ENCODE peak calls at places on chromosomes 4 and X, in six cellular contexts. M is tibial artery, W is IMR-90, A is neural progenitor cell, C is mammary epithelial cell, N is astrocyte. J is an unnamed sample.
A peak's percentile ranks its signal among the peaks of the same experiment; 100 is the strongest.

GRCh38 chrX:133640161-133641015 is 225.1 kb upstream of the GPC4 start:
- DNase-seq in M (no peak), W (no peak), A (peak; percentile 22), C (no peak), N (peak; percentile 50), J (no peak)

GRCh38 chrX:121011254-121011653 is 25.7 kb upstream of the CT47A1 start:
- DNase-seq in M (no peak), W (no peak), A (no peak), C (no peak), N (no peak), J (no peak)

GRCh38 chr4:81799371-81799770 is 327.7 kb upstream of the RASGEF1B start:
- DNase-seq in M (no peak), W (no peak), A (no peak), C (peak; percentile 26), N (no peak), J (no peak)

GRCh38 chrX:23908219-23909003 is 605 bp downstream of the CXorf58 start:
- DNase-seq in M (no peak), W (no peak), A (no peak), C (no peak), N (no peak), J (no peak)

GRCh38 chr4:107034091-107034698 is 1.9 kb downstream of the DKK2 start:
- DNase-seq in M (peak; percentile 31), W (no peak), A (peak; percentile 84), C (no peak), N (peak; percentile 25), J (no peak)

GRCh38 chrX:154051210-154051810 is 31.6 kb upstream of the IRAK1 start:
- DNase-seq in M (peak; percentile 79), W (peak; percentile 59), A (peak; percentile 66), C (peak; percentile 35), N (no peak), J (peak; percentile 20)

GRCh38 chr4:41142946-41143720 is 71.2 kb downstream of the APBB2 start:
- DNase-seq in M (peak; percentile 79), W (peak; percentile 92), A (no peak), C (peak; percentile 75), N (peak; percentile 97), J (no peak)

GRCh38 chrX:39017716-39018115 is 216.5 kb downstream of the MID1IP1 start:
- DNase-seq in M (no peak), W (no peak), A (peak; percentile 61), C (no peak), N (no peak), J (no peak)

GRCh38 chr4:144750348-144750747 is 104.4 kb downstream of the HHIP start:
- DNase-seq in M (no peak), W (no peak), A (no peak), C (no peak), N (no peak), J (no peak)
- TF ChIP-seq CTCF in M (no peak), W (no peak), A (no peak), C (no peak), N (no peak), J (no peak)

GRCh38 chr4:153154010-153154975 is 50.0 kb upstream of the TRIM2 start:
- DNase-seq in M (no peak), W (peak; percentile 68), A (no peak), C (peak; percentile 47), N (peak; percentile 37), J (no peak)
- H3K4me3 ChIP-seq in M (peak overlapping the region; percentile 60), W (no peak overlapping the region), A (peak overlapping the region; percentile 55), C (peak overlapping the region; percentile 60), N (peak overlapping the region; percentile 77), J (no peak overlapping the region)

DNA sequence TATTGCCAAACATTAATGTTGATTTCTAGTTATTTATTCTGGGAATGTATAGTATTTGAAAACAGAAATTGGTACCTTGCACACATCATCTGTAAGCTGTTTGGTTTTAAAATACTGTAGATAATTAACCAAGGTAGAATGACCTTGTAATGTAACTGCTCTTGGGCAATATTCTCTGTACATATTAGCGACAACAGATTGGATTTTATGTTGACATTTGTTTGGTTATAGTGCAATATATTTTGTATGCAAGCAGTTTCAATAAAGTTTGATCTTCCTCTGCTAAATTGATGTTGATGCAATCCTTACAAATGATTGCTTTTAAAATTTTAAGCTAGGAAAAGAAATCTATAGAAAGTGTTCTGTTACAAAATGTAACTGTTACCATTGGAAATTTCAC is 30.8 kb upstream of the FMR1NB start:
- DNase-seq in M (no peak), W (no peak), A (no peak), C (no peak), N (no peak), J (no peak)
- H3K36me3 ChIP-seq in M (peaks cover 9% of the 10 kb centered on the region), W (no peaks in the 10 kb centered on the region), A (no peaks in the 10 kb centered on the region), C (peaks cover 2% of the 10 kb centered on the region), N (peaks cover 3% of the 10 kb centered on the region), J (no peaks in the 10 kb centered on the region)

GRCh38 chrX:146278381-146278780 is 460.8 kb downstream of the SLITRK2 start:
- DNase-seq in M (no peak), W (no peak), A (peak; percentile 34), C (no peak), N (no peak), J (no peak)
- TF ChIP-seq CTCF in M (no peak), W (no peak), A (peak; percentile 52), C (no peak), N (no peak), J (no peak)

GRCh38 chr4:54742636-54743399 is 85.1 kb downstream of the KIT start:
- DNase-seq in M (no peak), W (no peak), A (no peak), C (no peak), N (no peak), J (no peak)

GRCh38 chr4:54746228-54746627 is 88.5 kb downstream of the KIT start:
- DNase-seq in M (no peak), W (no peak), A (no peak), C (peak; percentile 47), N (peak; percentile 9), J (no peak)

GRCh38 chr4:54743562-54743961 is 85.8 kb downstream of the KIT start:
- DNase-seq in M (no peak), W (no peak), A (no peak), C (no peak), N (no peak), J (no peak)

GRCh38 chr4:54744487-54744886 is 86.7 kb downstream of the KIT start:
- DNase-seq in M (no peak), W (no peak), A (no peak), C (no peak), N (no peak), J (no peak)

DNA sequence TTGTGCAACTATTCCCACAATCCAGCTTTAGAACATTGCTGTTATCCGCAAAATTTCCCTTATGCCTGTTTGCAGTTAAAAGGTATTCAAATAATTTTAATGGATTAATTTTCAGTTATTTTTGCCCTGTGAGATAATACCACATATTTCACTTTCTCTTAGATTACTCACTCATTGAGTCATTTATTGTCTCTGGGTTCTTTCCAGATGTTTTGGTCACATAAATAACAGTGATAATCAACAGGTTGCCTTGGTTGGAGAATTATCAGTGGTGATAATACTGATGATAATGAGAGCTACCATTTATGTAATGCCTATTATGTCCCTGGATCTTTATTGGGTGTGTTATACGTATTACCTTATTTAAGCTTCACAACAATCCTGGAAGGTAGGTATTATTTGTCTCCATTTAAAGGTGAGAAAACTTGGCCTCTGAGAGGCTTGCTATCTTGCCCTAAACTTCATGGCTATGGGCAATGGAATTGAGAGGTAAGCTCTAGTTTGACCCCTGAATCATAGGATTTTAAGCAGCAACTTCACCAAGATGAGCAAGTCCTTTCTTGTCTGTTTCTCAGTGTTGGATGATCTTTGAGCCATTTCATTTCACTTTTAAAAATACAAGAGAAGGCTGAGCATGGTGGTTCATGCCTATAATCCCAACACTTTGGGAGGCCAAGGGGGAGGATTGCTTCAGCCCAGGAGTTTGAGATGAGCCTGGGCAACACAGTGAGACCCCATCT is 87.4 kb downstream of the KIT start:
- DNase-seq in M (no peak), W (peak; percentile 1), A (no peak), C (peak; percentile 61), N (no peak), J (no peak)
- H3K4me3 ChIP-seq in M (no peak overlapping the region), W (no peak overlapping the region), A (no peak overlapping the region), C (no peak overlapping the region), N (no peak overlapping the region), J (no peak overlapping the region)

GRCh38 chr4:48509543-48509942 is 19.5 kb downstream of the ZAR1 start:
- DNase-seq in M (no peak), W (peak; percentile 34), A (no peak), C (no peak), N (peak; percentile 36), J (no peak)
- H3K36me3 ChIP-seq in M (peaks cover 84% of the 10 kb centered on the region), W (peaks cover 25% of the 10 kb centered on the region), A (peaks cover 20% of the 10 kb centered on the region), C (peaks cover 38% of the 10 kb centered on the region), N (peaks cover 42% of the 10 kb centered on the region), J (peaks cover 14% of the 10 kb centered on the region)

GRCh38 chr4:85895755-85896154 is 420.8 kb downstream of the ARHGAP24 start:
- DNase-seq in M (no peak), W (no peak), A (no peak), C (no peak), N (no peak), J (no peak)
- TF ChIP-seq CTCF in M (no peak), W (no peak), A (no peak), C (no peak), N (no peak), J (no peak)

DNA sequence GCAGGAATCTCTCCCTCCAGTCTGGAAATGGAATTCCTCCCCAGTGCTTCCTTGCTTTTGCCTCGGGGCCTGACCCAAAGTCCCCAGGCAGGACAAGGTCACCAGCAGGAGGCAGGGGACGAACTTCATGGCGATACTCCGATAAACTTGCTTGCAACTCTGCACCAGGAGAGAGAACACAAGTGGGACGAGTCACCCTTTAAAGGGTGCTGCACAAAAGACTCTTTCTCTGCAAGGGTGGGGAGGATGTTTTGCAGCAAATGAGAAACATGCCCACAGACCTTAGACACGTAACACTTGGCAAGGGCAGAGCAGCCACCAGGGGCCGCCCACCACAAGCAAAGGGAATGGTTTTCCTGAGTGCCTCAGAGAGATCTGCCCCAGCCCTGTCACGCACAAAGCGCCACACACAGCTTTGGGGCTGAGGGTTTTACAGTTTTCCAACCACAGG is at the start of gene FGFBP2:
- DNase-seq in M (peak; percentile 31), W (peak; percentile 44), A (peak; percentile 67), C (peak; percentile 47), N (peak; percentile 31), J (no peak)
- H3K4me3 ChIP-seq in M (no peak within 1 kb of the TSS), W (no peak within 1 kb of the TSS), A (no peak within 1 kb of the TSS), C (no peak within 1 kb of the TSS), N (no peak within 1 kb of the TSS), J (no peak within 1 kb of the TSS)

GRCh38 chrX:50200907-50201306 is at the start of gene AKAP4:
- DNase-seq in M (no peak), W (no peak), A (no peak), C (no peak), N (no peak), J (no peak)

GRCh38 chrX:50206753-50207152 is 2.2 kb downstream of the CCNB3 start:
- DNase-seq in M (no peak), W (no peak), A (no peak), C (no peak), N (no peak), J (no peak)

GRCh38 chrX:50198348-50198747 is 2.5 kb downstream of the AKAP4 start:
- DNase-seq in M (no peak), W (no peak), A (no peak), C (no peak), N (no peak), J (no peak)

GRCh38 chrX:50204364-50204899 is at the start of gene CCNB3:
- DNase-seq in M (peak; percentile 57), W (peak; percentile 56), A (peak; percentile 68), C (peak; percentile 70), N (peak; percentile 59), J (peak; percentile 64)

GRCh38 chrX:50202539-50202938 is 1.7 kb upstream of the AKAP4 start:
- DNase-seq in M (no peak), W (no peak), A (no peak), C (peak; percentile 30), N (no peak), J (no peak)
- H3K36me3 ChIP-seq in M (no peaks in the 10 kb centered on the region), W (no peaks in the 10 kb centered on the region), A (no peaks in the 10 kb centered on the region), C (no peaks in the 10 kb centered on the region), N (no peaks in the 10 kb centered on the region), J (no peaks in the 10 kb centered on the region)

GRCh38 chr4:31045724-31046318 is 325.7 kb downstream of the PCDH7 start:
- DNase-seq in M (no peak), W (peak; percentile 24), A (no peak), C (peak; percentile 14), N (peak; percentile 6), J (no peak)
- TF ChIP-seq CTCF in M (peak; percentile 27), W (peak; percentile 46), A (peak; percentile 64), C (peak; percentile 71), N (peak; percentile 55), J (peak; percentile 24)